ENCODE peak calls at places on chromosomes 6 and 20, in four cellular contexts. V is gastrocnemius medialis, Z is lower leg skin, F is esophagus squamous epithelium. O is an unnamed sample.

GRCh38 chr6:23659125-23659524 is 466.9 kb upstream of the NRSN1 start:
- DNase-seq in Z (no peak), F (no peak), V (no peak), O (no peak)

GRCh38 chr6:161400650-161401049 is 126.8 kb upstream of the AGPAT4 start:
- DNase-seq in V (no peak), F (no peak), Z (no peak), O (no peak)

GRCh38 chr6:55664581-55665223 is 85.7 kb upstream of the HMGCLL1 start:
- DNase-seq in Z (no peak), F (no peak), V (no peak), O (no peak)

GRCh38 chr6:129893513-129894098 is 32.5 kb upstream of the TMEM244 start:
- DNase-seq in F (no peak), Z (no peak), V (no peak), O (no peak)

GRCh38 chr6:139764498-139764986 is 390.1 kb upstream of the CITED2 start:
- DNase-seq in F (no peak), Z (peak; percentile 33), V (peak; percentile 76), O (no peak)

GRCh38 chr6:166381733-166382499 is 824 bp downstream of the MPC1 start:
- DNase-seq in Z (peak; percentile 54), V (peak; percentile 77), F (no peak), O (peak; percentile 59)

GRCh38 chr6:48389146-48390043 is 278.4 kb upstream of the PTCHD4 start:
- DNase-seq in Z (no peak), F (no peak), V (no peak), O (no peak)

GRCh38 chr6:23446394-23447001 is 679.5 kb upstream of the NRSN1 start:
- DNase-seq in Z (no peak), F (no peak), V (no peak), O (no peak)

GRCh38 chr20:2693286-2693995 is 861 bp downstream of the EBF4 start:
- DNase-seq in Z (no peak), F (no peak), V (no peak), O (no peak)

GRCh38 chr6:13427838-13428527 is 59.4 kb downstream of the GFOD1 start:
- DNase-seq in F (peak; percentile 9), Z (no peak), V (no peak), O (peak; percentile 54)
- TF ChIP-seq POLR2A in F (no peak), Z (no peak), V (no peak), O (peak; percentile 25)

GRCh38 chr6:32641122-32641521 is 3.9 kb downstream of the HLA-DQA1 start:
- DNase-seq in F (no peak), Z (no peak), V (no peak), O (no peak)

GRCh38 chr6:32642707-32643106 is 5.5 kb downstream of the HLA-DQA1 start:
- DNase-seq in Z (no peak), F (no peak), V (no peak), O (no peak)

GRCh38 chr6:32643904-32644303 is 6.7 kb downstream of the HLA-DQA1 start:
- DNase-seq in Z (no peak), V (no peak), F (no peak), O (no peak)

GRCh38 chr6:32639440-32640394 is 2.5 kb downstream of the HLA-DQA1 start:
- DNase-seq in V (no peak), F (no peak), Z (no peak), O (no peak)

DNA sequence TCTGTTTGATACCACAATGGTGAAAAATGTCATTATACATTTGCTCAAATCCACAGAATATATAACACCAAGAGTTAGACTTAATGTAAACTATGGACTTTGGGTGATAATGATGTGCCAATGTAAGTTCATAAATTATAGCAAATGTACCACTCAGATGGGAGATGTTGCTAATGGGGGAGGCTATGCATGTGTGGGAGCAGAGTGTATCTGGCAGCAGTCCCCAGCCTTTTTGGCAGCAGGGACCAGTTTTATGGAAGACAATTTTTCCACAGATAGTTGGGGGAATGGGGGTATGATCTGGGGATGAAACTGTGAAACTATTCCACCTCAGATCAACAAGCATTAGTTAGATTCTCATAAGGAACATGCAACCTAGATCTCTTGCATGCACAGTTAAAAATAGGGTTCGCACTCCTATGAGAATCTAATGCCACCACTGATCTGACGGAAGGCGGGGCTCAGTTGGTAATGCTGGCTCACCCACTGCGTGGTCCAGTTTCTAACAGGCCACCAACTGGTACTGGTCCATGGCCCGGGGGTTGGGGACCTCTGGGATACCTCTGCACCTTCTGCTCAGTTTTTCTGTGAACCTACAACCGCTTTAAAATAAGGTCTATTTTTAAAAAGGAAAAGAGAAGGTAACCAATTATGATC is 8.0 kb downstream of the HLA-DQA1 start:
- DNase-seq in F (no peak), V (no peak), Z (no peak), O (no peak)
- TF ChIP-seq POLR2A in F (no peak), V (no peak), Z (no peak), O (peak; percentile 86)

DNA sequence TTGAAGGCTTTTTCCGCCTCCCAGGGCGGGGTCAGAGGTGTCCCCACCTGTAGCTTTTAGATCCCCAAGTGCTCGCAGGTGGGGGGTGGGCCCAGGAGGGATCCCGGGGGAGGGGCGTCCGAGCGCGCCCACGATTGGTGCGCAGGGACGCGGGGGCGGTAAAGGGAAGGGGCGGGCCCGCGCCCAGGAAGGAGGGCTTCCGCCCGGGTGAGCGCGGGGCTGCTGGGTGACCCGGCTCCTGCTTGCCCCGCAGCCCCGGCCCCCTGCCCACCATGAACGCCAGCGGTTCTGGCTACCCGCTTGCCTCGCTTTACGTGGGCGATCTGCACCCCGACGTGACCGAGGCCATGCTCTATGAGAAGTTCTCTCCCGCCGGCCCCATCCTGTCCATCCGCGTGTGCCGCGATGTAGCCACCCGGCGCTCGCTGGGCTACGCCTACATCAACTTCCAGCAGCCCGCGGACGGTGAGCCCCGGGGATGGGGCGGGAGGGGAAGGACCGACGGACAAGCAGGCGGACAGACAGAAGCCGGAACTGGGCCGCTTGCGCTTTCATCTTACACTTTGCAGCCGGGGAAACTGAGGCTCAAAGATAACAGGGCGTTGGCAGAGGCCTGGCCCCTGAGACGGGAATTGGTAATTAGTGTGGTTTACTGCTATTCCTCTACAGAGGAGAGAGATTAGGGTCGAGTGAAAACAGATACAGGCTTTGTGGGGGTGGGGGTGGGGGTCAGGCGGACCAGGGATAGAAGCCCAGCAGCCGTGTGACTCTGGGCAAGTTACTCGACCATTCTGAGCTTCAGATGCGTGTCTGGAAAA is at the start of gene PABPC1L:
- DNase-seq in Z (peak; percentile 30), V (no peak), F (no peak), O (peak; percentile 83)
- TF ChIP-seq POLR2A in Z (no peak), V (no peak), F (no peak), O (peak; percentile 66)

GRCh38 chr6:118649918-118650499 is 1.4 kb downstream of the CEP85L start:
- DNase-seq in Z (no peak), F (no peak), V (no peak), O (no peak)

GRCh38 chr6:118650500-118651281 is 700 bp downstream of the CEP85L start:
- DNase-seq in V (peak; percentile 52), Z (peak; percentile 34), F (no peak), O (peak; percentile 30)

GRCh38 chr6:118652051-118652699 is 784 bp upstream of the CEP85L start:
- DNase-seq in V (no peak), F (no peak), Z (no peak), O (no peak)

GRCh38 chr6:118648866-118649554 is 2.4 kb downstream of the CEP85L start:
- DNase-seq in F (no peak), V (no peak), Z (no peak), O (no peak)

DNA sequence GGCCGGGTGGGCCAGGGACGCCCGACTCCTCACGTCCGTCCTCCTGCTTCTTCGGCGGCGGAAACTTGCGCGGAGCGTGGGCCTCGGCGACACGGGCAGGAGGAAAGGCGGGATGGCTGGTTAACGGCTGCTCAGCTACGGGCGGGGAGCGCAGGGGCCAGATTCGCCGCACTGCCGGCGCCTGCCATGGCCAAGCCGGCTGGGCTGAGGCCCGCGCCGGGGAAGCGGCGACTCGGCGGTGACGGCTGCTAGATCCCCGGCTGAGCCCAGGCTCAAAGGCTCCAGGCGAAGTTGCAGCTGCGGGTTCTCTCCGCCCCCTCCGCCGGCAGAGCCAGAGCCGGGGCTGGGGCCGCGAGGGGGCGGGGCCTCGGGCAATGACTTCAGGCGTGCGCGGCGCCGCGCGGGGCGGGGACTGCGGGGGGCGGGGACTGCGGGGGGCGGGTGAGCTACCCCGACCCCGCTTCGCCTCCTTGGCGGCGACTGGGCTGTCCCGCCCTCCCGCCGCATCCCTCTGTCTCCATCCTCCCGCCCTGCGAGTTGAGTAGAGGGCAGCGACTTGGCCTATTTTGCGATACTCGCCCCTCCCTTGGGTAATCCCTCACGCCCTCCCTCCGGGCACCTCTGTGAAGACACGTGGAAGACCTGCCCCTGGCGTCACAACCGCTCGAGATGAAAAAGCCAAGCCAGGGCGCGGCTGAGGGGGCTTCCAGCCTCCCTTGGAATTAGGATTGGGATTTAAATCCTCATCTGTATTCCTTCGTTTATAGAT is at the start of gene CEP85L:
- DNase-seq in Z (peak; percentile 83), F (peak; percentile 51), V (peak; percentile 89), O (peak; percentile 84)
- TF ChIP-seq POLR2A in Z (no peak), F (peak; percentile 80), V (peak; percentile 93), O (peak; percentile 77)

GRCh38 chr20:63015665-63016361 is 9.0 kb upstream of the BHLHE23 start:
- DNase-seq in V (no peak), Z (no peak), F (no peak), O (no peak)

GRCh38 chr20:63016514-63017075 is 9.8 kb upstream of the BHLHE23 start:
- DNase-seq in V (no peak), Z (no peak), F (no peak), O (no peak)

GRCh38 chr20:63014710-63015109 is 7.9 kb upstream of the BHLHE23 start:
- DNase-seq in F (no peak), Z (no peak), V (no peak), O (no peak)

GRCh38 chr20:63014287-63014686 is 7.5 kb upstream of the BHLHE23 start:
- DNase-seq in V (no peak), F (no peak), Z (no peak), O (no peak)

DNA sequence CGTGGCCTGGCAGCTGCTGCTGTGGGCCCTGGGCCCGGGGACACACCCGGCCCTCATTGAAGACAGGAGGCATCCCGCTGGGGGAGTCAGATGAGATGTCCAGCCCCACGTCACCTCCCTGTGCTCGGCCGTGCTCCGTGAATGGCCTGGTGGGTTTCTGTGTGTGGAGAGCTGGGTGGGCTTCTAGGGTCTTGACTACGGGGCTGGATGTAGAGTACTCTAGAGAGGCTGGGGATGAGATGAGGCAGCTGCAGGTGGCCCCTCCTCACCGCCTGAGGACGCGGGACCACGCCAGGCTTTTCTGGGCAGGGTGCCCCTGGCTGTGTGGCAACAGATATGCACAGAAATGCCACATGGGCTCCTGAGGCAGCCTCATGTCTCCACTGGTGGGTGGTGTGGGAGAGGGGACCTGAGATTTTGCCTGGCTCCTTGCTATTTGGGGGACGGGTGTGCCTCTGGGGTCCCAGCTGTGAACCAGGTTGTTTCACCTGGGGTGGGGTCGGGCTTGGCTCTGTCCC is 8.4 kb upstream of the BHLHE23 start:
- DNase-seq in F (no peak), Z (no peak), V (no peak), O (no peak)
- TF ChIP-seq POLR2A in F (no peak), Z (no peak), V (no peak), O (no peak)